ENCODE peak calls at places on chromosomes 3 and 15, in four cellular contexts. Z is stomach, L is breast epithelium, T is AG08396. G is an unnamed sample.

GRCh38 chr15:60375255-60375809 is 22.5 kb downstream of the ANXA2 start:
- DNase-seq in T (no peak), Z (no peak), L (no peak), G (no peak)

GRCh38 chr3:64344721-64345207 is 119.5 kb upstream of the PRICKLE2 start:
- DNase-seq in Z (no peak), T (peak; percentile 39), L (no peak), G (no peak)

GRCh38 chr15:72474912-72475601 is 927 bp downstream of the ARIH1 start:
- DNase-seq in T (peak; percentile 61), Z (peak; percentile 81), L (peak; percentile 78), G (peak; percentile 91)

GRCh38 chr15:70703483-70703882 is 59.9 kb downstream of the UACA start:
- DNase-seq in T (peak; percentile 7), Z (no peak), L (no peak), G (no peak)

GRCh38 chr15:98855815-98856539 is 151.6 kb downstream of the PGPEP1L start:
- DNase-seq in T (no peak), L (no peak), Z (no peak), G (no peak)

GRCh38 chr3:134625885-134626741 is 24.7 kb downstream of the KY start:
- DNase-seq in L (no peak), T (no peak), Z (peak; percentile 15), G (peak; percentile 72)

GRCh38 chr3:29697989-29698388 is 417.1 kb downstream of the RBMS3 start:
- DNase-seq in Z (no peak), L (no peak), T (peak; percentile 44), G (no peak)

GRCh38 chr3:100032262-100032661 is 82.0 kb downstream of the FILIP1L start:
- DNase-seq in L (no peak), Z (no peak), T (no peak), G (no peak)

GRCh38 chr3:52488746-52489145 is 6.4 kb upstream of the STAB1 start:
- DNase-seq in Z (no peak), T (no peak), L (no peak), G (no peak)

GRCh38 chr3:121786485-121786884 is 36.9 kb upstream of the GOLGB1 start:
- DNase-seq in L (no peak), Z (no peak), T (peak; percentile 20), G (no peak)

GRCh38 chr15:56207711-56208110 is 36.0 kb downstream of the RFX7 start:
- DNase-seq in L (no peak), Z (no peak), T (no peak), G (no peak)

GRCh38 chr3:67384790-67385397 is 269.5 kb downstream of the SUCLG2 start:
- DNase-seq in L (no peak), T (peak; percentile 36), Z (peak; percentile 29), G (no peak)

GRCh38 chr15:51759557-51760070 is 8.2 kb downstream of the TMOD2 start:
- DNase-seq in L (no peak), Z (no peak), T (peak; percentile 82), G (no peak)

GRCh38 chr3:16186081-16186480 is 11.6 kb downstream of the GALNT15 start:
- DNase-seq in Z (no peak), L (no peak), T (no peak), G (no peak)

GRCh38 chr3:78434801-78435200 is 1333.0 kb downstream of the ROBO1 start:
- DNase-seq in T (no peak), L (no peak), Z (no peak), G (no peak)

GRCh38 chr3:155202626-155203025 is 90.9 kb downstream of the STRIT1 start:
- DNase-seq in L (no peak), T (peak; percentile 24), Z (no peak), G (no peak)

GRCh38 chr3:101497803-101498202 is 15.2 kb downstream of the SENP7 start:
- DNase-seq in Z (no peak), T (no peak), L (no peak), G (no peak)

GRCh38 chr3:14451844-14452533 is 49.6 kb downstream of the SLC6A6 start:
- DNase-seq in T (peak; percentile 81), L (no peak), Z (peak; percentile 41), G (no peak)

GRCh38 chr3:27165348-27165747 is 203.8 kb downstream of the NEK10 start:
- DNase-seq in L (no peak), Z (no peak), T (peak; percentile 29), G (no peak)

GRCh38 chr3:54120657-54121403 is 1.5 kb upstream of the CACNA2D3 start:
- DNase-seq in T (peak; percentile 21), Z (peak; percentile 27), L (no peak), G (peak; percentile 83)

GRCh38 chr3:14144423-14145075 is 19.7 kb downstream of the TMEM43 start:
- DNase-seq in Z (peak; percentile 67), L (no peak), T (peak; percentile 92), G (peak; percentile 90)

GRCh38 chr3:197484204-197484901 is 71.4 kb downstream of the BDH1 start:
- DNase-seq in T (no peak), L (no peak), Z (no peak), G (no peak)

GRCh38 chr15:78315686-78316085 is 16.3 kb upstream of the SKIC8 start:
- DNase-seq in L (no peak), T (no peak), Z (no peak), G (no peak)

GRCh38 chr15:44066211-44066827 is 128.8 kb downstream of the FRMD5 start:
- DNase-seq in L (no peak), T (peak; percentile 30), Z (peak; percentile 68), G (no peak)

GRCh38 chr3:8777201-8777977 is 8.0 kb upstream of the OXTR start:
- DNase-seq in Z (no peak), L (no peak), T (peak; percentile 2), G (no peak)

GRCh38 chr3:189188466-189188865 is 16.7 kb downstream of the TPRG1 start:
- DNase-seq in L (no peak), Z (no peak), T (no peak), G (no peak)

GRCh38 chr3:71543371-71544016 is 40.0 kb downstream of the FOXP1 start:
- DNase-seq in L (no peak), T (no peak), Z (no peak), G (no peak)

GRCh38 chr3:44963571-44964325 is 12.2 kb downstream of the ZDHHC3 start:
- DNase-seq in Z (no peak), L (no peak), T (no peak), G (no peak)

GRCh38 chr3:127987309-127987995 is 64.8 kb upstream of the SEC61A1 start:
- DNase-seq in T (no peak), L (no peak), Z (no peak), G (no peak)

GRCh38 chr3:66415867-66416428 is 84.9 kb downstream of the LRIG1 start:
- DNase-seq in Z (no peak), L (no peak), T (no peak), G (no peak)